ENCODE peak calls at places on chromosome 3, in eight cellular contexts. One of them, this sample, is unnamed.

GRCh38 chr3:39011191-39011736 is 40.5 kb downstream of the SCN11A start:
- DNase-seq in AG09309: no peak
- DNase-seq in ovary: no peak
- DNase-seq in GM12865: no peak
- DNase-seq in AG04450: no peak
- DNase-seq in heart right ventricle: no peak
- DNase-seq in Karpas-422: no peak
- DNase-seq in fibroblast of mammary gland: no peak
- DNase-seq in this sample: no peak

GRCh38 chr3:13148126-13148525 is 74.9 kb upstream of the IQSEC1 start:
- DNase-seq in Karpas-422: no peak
- DNase-seq in GM12865: no peak
- DNase-seq in AG04450: no peak
- DNase-seq in fibroblast of mammary gland: no peak
- DNase-seq in ovary: no peak
- DNase-seq in AG09309: no peak
- DNase-seq in heart right ventricle: no peak
- DNase-seq in this sample: no peak

GRCh38 chr3:9169951-9170850 is 79.2 kb downstream of the SRGAP3 start:
- DNase-seq in heart right ventricle: no peak
- DNase-seq in AG09309: no peak
- DNase-seq in fibroblast of mammary gland: no peak
- DNase-seq in GM12865: no peak
- DNase-seq in Karpas-422: no peak
- DNase-seq in ovary: no peak
- DNase-seq in AG04450: no peak
- DNase-seq in this sample: no peak

GRCh38 chr3:27533718-27534578 is 49.8 kb upstream of the SLC4A7 start:
- DNase-seq in AG04450: peak; percentile 97
- DNase-seq in GM12865: peak; percentile 79
- DNase-seq in fibroblast of mammary gland: peak; percentile 100
- DNase-seq in Karpas-422: no peak
- DNase-seq in heart right ventricle: peak; percentile 23
- DNase-seq in AG09309: peak; percentile 98
- DNase-seq in ovary: peak; percentile 32
- DNase-seq in this sample: peak; percentile 69

GRCh38 chr3:22495241-22495640 is 707.9 kb upstream of the UBE2E2 start:
- DNase-seq in AG04450: no peak
- DNase-seq in ovary: no peak
- DNase-seq in GM12865: no peak
- DNase-seq in heart right ventricle: no peak
- DNase-seq in AG09309: no peak
- DNase-seq in Karpas-422: no peak
- DNase-seq in fibroblast of mammary gland: no peak
- DNase-seq in this sample: no peak

GRCh38 chr3:64295594-64295993 is 70.3 kb upstream of the PRICKLE2 start:
- DNase-seq in heart right ventricle: no peak
- DNase-seq in Karpas-422: no peak
- DNase-seq in AG09309: peak; percentile 76
- DNase-seq in ovary: peak; percentile 20
- DNase-seq in AG04450: peak; percentile 75
- DNase-seq in fibroblast of mammary gland: peak; percentile 94
- DNase-seq in GM12865: no peak
- DNase-seq in this sample: no peak

GRCh38 chr3:49004352-49005297 is 2.6 kb upstream of the WDR6 start:
- DNase-seq in AG04450: no peak
- DNase-seq in AG09309: no peak
- DNase-seq in GM12865: no peak
- DNase-seq in fibroblast of mammary gland: no peak
- DNase-seq in ovary: peak; percentile 58
- DNase-seq in Karpas-422: no peak
- DNase-seq in heart right ventricle: no peak
- DNase-seq in this sample: no peak

GRCh38 chr3:114586119-114586518 is 292.3 kb downstream of the TIGIT start:
- DNase-seq in Karpas-422: no peak
- DNase-seq in heart right ventricle: no peak
- DNase-seq in AG09309: no peak
- DNase-seq in ovary: no peak
- DNase-seq in AG04450: no peak
- DNase-seq in GM12865: no peak
- DNase-seq in fibroblast of mammary gland: no peak
- DNase-seq in this sample: no peak

DNA sequence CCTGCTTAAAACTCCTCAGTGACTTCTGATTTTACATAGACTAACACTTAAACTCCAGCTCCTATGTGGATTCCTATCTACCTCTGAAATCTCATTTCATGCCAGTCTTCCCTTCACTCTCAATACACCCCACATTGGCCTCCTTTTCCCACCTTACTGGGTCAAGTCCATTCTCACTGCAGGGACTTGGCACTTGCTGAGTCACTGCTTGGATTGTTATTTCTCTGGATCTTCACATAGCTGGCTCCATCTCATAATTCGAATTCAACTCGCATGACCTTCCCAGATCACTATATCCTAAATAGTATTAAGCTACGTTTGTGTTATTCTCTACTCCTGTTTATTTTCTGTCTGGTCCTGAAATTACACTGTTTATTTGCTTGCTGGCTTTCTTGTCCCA is 59.6 kb upstream of the FRMD4B start:
- DNase-seq in AG04450: no peak
- DNase-seq in ovary: no peak
- DNase-seq in Karpas-422: no peak
- DNase-seq in GM12865: no peak
- DNase-seq in heart right ventricle: no peak
- DNase-seq in fibroblast of mammary gland: no peak
- DNase-seq in AG09309: no peak
- DNase-seq in this sample: no peak
- H3K4me3 ChIP-seq in AG04450: no peak overlapping the region
- H3K4me3 ChIP-seq in ovary: peak overlapping the region; percentile 33
- H3K4me3 ChIP-seq in Karpas-422: no peak overlapping the region
- H3K4me3 ChIP-seq in GM12865: no peak overlapping the region
- H3K4me3 ChIP-seq in heart right ventricle: no peak overlapping the region
- H3K4me3 ChIP-seq in fibroblast of mammary gland: no peak overlapping the region
- H3K4me3 ChIP-seq in AG09309: no peak overlapping the region
- H3K4me3 ChIP-seq in this sample: peak overlapping the region; percentile 19

GRCh38 chr3:182925944-182926337 is 54.4 kb downstream of the DCUN1D1 start:
- DNase-seq in heart right ventricle: no peak
- DNase-seq in AG09309: no peak
- DNase-seq in ovary: no peak
- DNase-seq in Karpas-422: no peak
- DNase-seq in GM12865: peak; percentile 26
- DNase-seq in fibroblast of mammary gland: no peak
- DNase-seq in AG04450: no peak
- DNase-seq in this sample: no peak

GRCh38 chr3:182919866-182920357 is 60.4 kb downstream of the DCUN1D1 start:
- DNase-seq in heart right ventricle: no peak
- DNase-seq in AG09309: no peak
- DNase-seq in fibroblast of mammary gland: no peak
- DNase-seq in Karpas-422: no peak
- DNase-seq in ovary: no peak
- DNase-seq in AG04450: no peak
- DNase-seq in GM12865: no peak
- DNase-seq in this sample: no peak

GRCh38 chr3:182925330-182925943 is 54.9 kb downstream of the DCUN1D1 start:
- DNase-seq in GM12865: peak; percentile 87
- DNase-seq in AG09309: peak; percentile 87
- DNase-seq in AG04450: no peak
- DNase-seq in heart right ventricle: peak; percentile 24
- DNase-seq in ovary: no peak
- DNase-seq in fibroblast of mammary gland: peak; percentile 75
- DNase-seq in Karpas-422: no peak
- DNase-seq in this sample: no peak

GRCh38 chr3:182920515-182921084 is 59.7 kb downstream of the DCUN1D1 start:
- DNase-seq in Karpas-422: no peak
- DNase-seq in heart right ventricle: no peak
- DNase-seq in AG09309: no peak
- DNase-seq in AG04450: no peak
- DNase-seq in fibroblast of mammary gland: peak; percentile 53
- DNase-seq in ovary: no peak
- DNase-seq in GM12865: no peak
- DNase-seq in this sample: no peak

DNA sequence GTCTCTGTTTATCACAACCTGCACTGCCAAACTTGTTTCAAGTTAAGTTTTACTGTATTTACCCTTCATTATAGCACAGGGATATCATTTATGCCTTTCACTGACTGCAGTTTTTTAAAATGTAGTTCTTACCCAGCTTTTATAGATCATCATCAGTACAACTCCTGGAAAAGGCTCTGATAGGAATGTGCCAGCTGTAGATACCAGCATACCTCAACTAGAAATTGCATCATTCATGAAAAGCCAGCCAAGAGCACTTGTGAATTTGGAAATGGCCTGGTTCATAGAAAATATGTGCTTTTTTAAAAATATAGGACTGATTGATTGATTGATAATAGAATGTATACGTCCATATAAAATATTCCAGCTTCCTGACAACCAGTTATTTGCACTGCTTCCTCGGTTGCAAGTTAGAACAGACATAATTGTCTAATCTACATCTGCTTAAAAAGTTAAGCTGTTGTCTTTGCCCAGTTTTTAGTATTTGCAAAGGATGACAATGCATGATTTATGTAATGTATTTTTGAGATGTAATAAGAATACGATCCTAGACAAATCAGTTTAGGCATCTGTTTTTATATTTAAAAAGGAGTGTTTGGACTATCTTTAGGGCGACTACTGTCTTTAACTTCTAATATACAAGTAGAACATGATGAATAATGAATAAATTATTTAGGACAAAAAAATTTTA is 58.5 kb downstream of the DCUN1D1 start:
- DNase-seq in GM12865: no peak
- DNase-seq in heart right ventricle: no peak
- DNase-seq in AG09309: peak; percentile 16
- DNase-seq in Karpas-422: no peak
- DNase-seq in ovary: no peak
- DNase-seq in fibroblast of mammary gland: no peak
- DNase-seq in AG04450: no peak
- DNase-seq in this sample: no peak
- H3K4me3 ChIP-seq in GM12865: no peak overlapping the region
- H3K4me3 ChIP-seq in heart right ventricle: no peak overlapping the region
- H3K4me3 ChIP-seq in AG09309: no peak overlapping the region
- H3K4me3 ChIP-seq in Karpas-422: no peak overlapping the region
- H3K4me3 ChIP-seq in ovary: no peak overlapping the region
- H3K4me3 ChIP-seq in fibroblast of mammary gland: no peak overlapping the region
- H3K4me3 ChIP-seq in AG04450: no peak overlapping the region
- H3K4me3 ChIP-seq in this sample: no peak overlapping the region

DNA sequence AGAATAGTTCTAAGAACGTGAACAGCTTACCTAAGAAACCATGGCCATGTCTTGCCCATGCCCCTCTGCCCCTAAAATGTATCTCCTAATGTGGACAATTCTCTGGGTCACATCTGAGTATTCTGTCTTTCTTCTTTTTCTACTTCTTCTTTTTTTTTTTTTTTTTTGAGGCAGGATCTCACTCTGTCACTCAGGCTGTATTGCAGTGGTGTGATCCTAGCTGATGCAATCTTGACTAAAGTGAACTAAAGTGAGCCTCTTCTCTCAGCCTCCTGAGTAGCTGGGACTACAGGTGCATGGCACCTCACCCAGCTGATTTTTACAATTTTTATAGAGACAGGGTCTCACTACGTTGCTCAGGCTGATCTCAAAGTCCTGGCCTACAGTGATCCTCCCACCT is 204.8 kb upstream of the ZPLD1 start:
- DNase-seq in AG04450: no peak
- DNase-seq in heart right ventricle: no peak
- DNase-seq in Karpas-422: peak; percentile 52
- DNase-seq in AG09309: no peak
- DNase-seq in ovary: no peak
- DNase-seq in GM12865: no peak
- DNase-seq in fibroblast of mammary gland: no peak
- DNase-seq in this sample: no peak
- H3K4me3 ChIP-seq in AG04450: no peak overlapping the region
- H3K4me3 ChIP-seq in heart right ventricle: no peak overlapping the region
- H3K4me3 ChIP-seq in Karpas-422: no peak overlapping the region
- H3K4me3 ChIP-seq in AG09309: no peak overlapping the region
- H3K4me3 ChIP-seq in ovary: no peak overlapping the region
- H3K4me3 ChIP-seq in GM12865: no peak overlapping the region
- H3K4me3 ChIP-seq in fibroblast of mammary gland: no peak overlapping the region
- H3K4me3 ChIP-seq in this sample: no peak overlapping the region

GRCh38 chr3:29410660-29411405 is 130.0 kb downstream of the RBMS3 start:
- DNase-seq in GM12865: no peak
- DNase-seq in AG09309: no peak
- DNase-seq in ovary: no peak
- DNase-seq in Karpas-422: no peak
- DNase-seq in AG04450: no peak
- DNase-seq in heart right ventricle: no peak
- DNase-seq in fibroblast of mammary gland: no peak
- DNase-seq in this sample: no peak
- H3K4me3 ChIP-seq in GM12865: no peak overlapping the region
- H3K4me3 ChIP-seq in AG09309: no peak overlapping the region
- H3K4me3 ChIP-seq in ovary: no peak overlapping the region
- H3K4me3 ChIP-seq in Karpas-422: no peak overlapping the region
- H3K4me3 ChIP-seq in AG04450: no peak overlapping the region
- H3K4me3 ChIP-seq in heart right ventricle: no peak overlapping the region
- H3K4me3 ChIP-seq in fibroblast of mammary gland: no peak overlapping the region
- H3K4me3 ChIP-seq in this sample: no peak overlapping the region

DNA sequence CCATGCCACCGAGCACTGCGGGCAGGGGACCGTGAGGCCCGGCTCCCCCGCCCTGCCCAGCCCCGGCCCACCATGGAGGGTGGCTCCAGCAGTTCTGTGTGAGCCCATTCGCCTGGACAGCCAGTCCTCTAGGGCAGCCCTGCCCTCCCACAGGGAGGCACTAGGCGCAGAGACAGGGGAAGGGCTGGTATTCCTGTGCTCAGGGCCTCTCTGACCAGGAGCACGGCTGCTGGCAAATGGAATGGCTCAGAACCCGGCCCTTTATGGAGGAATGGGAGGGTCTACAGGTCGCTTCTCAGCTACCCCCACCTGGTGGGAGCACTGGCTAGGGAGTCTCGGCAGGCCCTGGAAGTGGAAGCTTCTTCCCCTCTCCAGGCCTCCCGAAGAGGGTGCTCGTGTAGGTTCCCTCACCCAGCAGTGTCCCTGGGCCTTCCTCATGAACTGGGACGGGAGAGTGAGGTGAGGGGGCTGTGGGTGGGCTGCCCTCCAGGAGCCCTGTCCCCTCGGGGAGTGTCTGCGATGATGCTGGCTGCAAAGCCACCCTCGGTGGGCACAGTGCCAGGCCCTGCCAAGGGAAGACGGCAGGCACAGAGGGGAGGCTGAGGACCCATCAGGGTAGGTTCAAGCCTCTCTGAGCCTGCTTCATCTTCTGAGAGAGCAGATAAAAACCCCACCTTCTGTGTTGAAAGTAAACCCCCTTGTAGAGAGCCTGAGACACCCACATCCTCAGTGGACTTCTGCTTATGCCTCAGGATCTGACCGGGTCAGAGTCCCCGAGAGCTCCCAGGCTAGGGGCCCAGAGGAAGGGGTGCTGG is 1.5 kb downstream of the MELTF start:
- DNase-seq in Karpas-422: peak; percentile 65
- DNase-seq in ovary: no peak
- DNase-seq in heart right ventricle: no peak
- DNase-seq in AG04450: no peak
- DNase-seq in GM12865: no peak
- DNase-seq in AG09309: no peak
- DNase-seq in fibroblast of mammary gland: no peak
- DNase-seq in this sample: no peak
- H3K4me3 ChIP-seq in Karpas-422: no peak overlapping the region
- H3K4me3 ChIP-seq in ovary: no peak overlapping the region
- H3K4me3 ChIP-seq in heart right ventricle: no peak overlapping the region
- H3K4me3 ChIP-seq in AG04450: no peak overlapping the region
- H3K4me3 ChIP-seq in GM12865: peak overlapping the region; percentile 83
- H3K4me3 ChIP-seq in AG09309: no peak overlapping the region
- H3K4me3 ChIP-seq in fibroblast of mammary gland: no peak overlapping the region
- H3K4me3 ChIP-seq in this sample: peak overlapping the region; percentile 79

This sample was measured in Peyer's patch.